ENCODE peak calls at places on chromosomes 4 and X, in six cellular contexts. O is HCT116, F is HepG2, B is GM12878, T is K562, U is H1. D is an unnamed sample. For H3K36me3, the result is how much of the 10 kb centered on the place peaks cover.

GRCh38 chr4:186392017-186392416 is 126.0 kb downstream of the F11 start:
- DNase-seq in O (no peak), F (no peak), B (no peak), T (no peak), U (no peak), D (no peak)

GRCh38 chrX:65524139-65524538 is 10.4 kb downstream of the LAS1L start:
- DNase-seq in O (no peak), F (no peak), B (no peak), T (no peak), U (no peak), D (no peak)

GRCh38 chr4:183139972-183140570 is 41.0 kb downstream of the WWC2 start:
- DNase-seq in O (no peak), F (peak), B (no peak), T (no peak), U (no peak), D (no peak)

GRCh38 chr4:108168672-108169562 is at the start of gene LEF1:
- DNase-seq in O (no peak), F (no peak), B (no peak), T (peak), U (peak), D (no peak)

GRCh38 chr4:132479543-132479942 is 669.6 kb upstream of the PCDH10 start:
- DNase-seq in O (no peak), F (no peak), B (no peak), T (no peak), U (no peak), D (no peak)

GRCh38 chrX:142089193-142089592 is 115.9 kb downstream of the MAGEC2 start:
- DNase-seq in O (no peak), F (no peak), B (no peak), T (peak), U (no peak), D (no peak)

GRCh38 chr4:81786063-81786763 is 314.5 kb upstream of the RASGEF1B start:
- DNase-seq in O (no peak), F (no peak), B (no peak), T (peak), U (no peak), D (no peak)

GRCh38 chr4:6953751-6954380 is 44.2 kb downstream of the TBC1D14 start:
- DNase-seq in O (peak), F (no peak), B (no peak), T (peak), U (peak), D (no peak)

GRCh38 chrX:73930300-73930699 is 367.3 kb downstream of the CHIC1 start:
- DNase-seq in O (no peak), F (no peak), B (no peak), T (no peak), U (no peak), D (no peak)

GRCh38 chrX:110318664-110318968 is 731 bp upstream of the AMMECR1 start:
- DNase-seq in O (no peak), F (no peak), B (no peak), T (no peak), U (no peak), D (no peak)

GRCh38 chr4:84708406-84709135 is 125.6 kb downstream of the CDS1 start:
- DNase-seq in O (no peak), F (no peak), B (no peak), T (no peak), U (no peak), D (no peak)

GRCh38 chr4:14345356-14345775 is 656.9 kb upstream of the CPEB2 start:
- DNase-seq in O (no peak), F (no peak), B (no peak), T (no peak), U (no peak), D (no peak)

GRCh38 chrX:75522565-75523411 is at the start of gene ZDHHC15:
- DNase-seq in O (no peak), F (no peak), B (peak), T (no peak), U (peak), D (peak)

GRCh38 chr4:107497054-107497453 is 223.0 kb downstream of the PAPSS1 start:
- DNase-seq in O (no peak), F (no peak), B (no peak), T (no peak), U (no peak), D (no peak)

GRCh38 chr4:106695846-106696245 is 327.3 kb upstream of the GIMD1 start:
- DNase-seq in O (no peak), F (no peak), B (no peak), T (no peak), U (no peak), D (no peak)

GRCh38 chrX:53018627-53019026 is 30.0 kb upstream of the GPR173 start:
- DNase-seq in O (no peak), F (peak), B (no peak), T (no peak), U (no peak), D (no peak)

GRCh38 chr4:134628074-134628473 is 426.5 kb upstream of the PABPC4L start:
- DNase-seq in O (no peak), F (no peak), B (no peak), T (no peak), U (no peak), D (no peak)

DNA sequence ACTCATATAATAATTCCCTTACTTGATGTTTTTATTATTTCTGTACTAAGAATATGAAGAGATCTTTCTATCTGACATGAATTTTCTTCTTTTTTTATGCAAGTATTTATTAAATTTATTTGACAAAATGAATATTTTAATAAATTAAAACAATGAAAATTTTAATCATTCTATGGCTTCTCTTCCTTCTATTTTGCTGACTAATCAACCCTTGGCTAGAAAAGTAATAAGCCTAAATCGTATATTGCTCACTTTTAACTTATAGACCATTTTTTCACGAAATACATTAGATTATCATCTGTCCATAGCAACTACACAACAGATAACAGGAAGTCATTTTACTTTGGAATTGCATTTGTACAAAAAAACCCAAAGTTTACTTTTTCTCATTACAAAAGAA is 38.6 kb downstream of the PRSS12 start:
- DNase-seq in O (no peak), F (no peak), B (no peak), T (no peak), U (no peak), D (no peak)
- H3K36me3 ChIP-seq in O (under half), F (under half), B (under half), T (under half), U (under half), D (under half)

GRCh38 chrX:44330227-44330626 is 13.2 kb downstream of the EFHC2 start:
- DNase-seq in O (no peak), F (no peak), B (no peak), T (no peak), U (no peak), D (no peak)

GRCh38 chrX:44338361-44338760 is 5.1 kb downstream of the EFHC2 start:
- DNase-seq in O (no peak), F (no peak), B (no peak), T (no peak), U (no peak), D (no peak)

DNA sequence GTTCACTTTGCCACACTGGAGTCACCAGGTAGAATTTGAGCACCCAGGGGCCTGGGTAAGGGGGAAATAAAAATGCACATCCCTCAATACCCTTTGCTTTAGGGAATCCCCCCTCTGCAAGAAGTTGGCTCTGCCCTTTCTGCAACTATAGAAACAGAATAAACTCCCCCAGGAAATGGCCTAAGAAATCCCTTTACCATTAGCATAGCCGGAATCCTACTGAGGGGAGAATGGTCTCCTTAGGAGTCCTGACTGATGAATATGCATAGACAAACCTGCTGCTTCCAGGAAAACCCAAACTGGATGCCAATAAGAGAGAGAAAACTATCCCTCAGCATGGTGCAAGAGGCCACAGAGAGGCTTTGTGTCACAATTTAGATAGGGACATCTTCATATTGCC is 11.0 kb downstream of the EFHC2 start:
- DNase-seq in O (no peak), F (no peak), B (no peak), T (no peak), U (peak), D (no peak)
- H3K4me3 ChIP-seq in O (no peak), F (no peak), B (no peak), T (no peak), U (no peak), D (no peak)

DNA sequence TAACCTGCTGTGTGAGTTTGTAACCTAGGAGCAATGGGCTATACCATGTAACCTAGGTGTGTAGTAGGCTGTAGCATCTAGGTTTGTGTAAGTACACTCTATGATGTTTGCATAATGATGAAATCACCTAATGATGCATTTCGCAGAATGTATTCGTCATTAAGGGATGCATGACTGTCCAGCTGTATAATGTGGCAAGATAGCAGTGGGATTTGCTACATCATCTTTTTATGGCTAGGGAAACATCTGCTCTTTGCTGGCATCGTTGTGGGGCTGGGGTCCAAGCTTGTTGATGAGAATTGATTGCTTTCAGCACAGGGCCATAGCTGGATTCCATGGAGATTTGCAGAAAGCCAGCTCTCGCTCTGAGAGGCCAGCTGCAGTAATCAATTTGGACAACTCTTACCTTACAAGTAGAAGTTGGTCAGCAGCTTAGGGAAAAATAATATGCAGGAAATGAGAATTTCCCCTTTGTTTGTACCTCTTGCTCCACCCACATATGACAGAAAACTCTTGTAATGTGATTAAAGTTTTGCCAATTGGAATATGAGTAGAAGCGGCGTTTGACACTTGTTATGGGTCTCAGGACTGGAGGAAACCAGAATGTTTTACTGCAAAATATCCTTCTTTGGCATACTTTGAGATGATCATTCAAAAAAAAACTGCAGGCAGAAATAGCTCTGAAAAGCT is 310.5 kb downstream of the RAPGEF2 start:
- DNase-seq in O (no peak), F (no peak), B (no peak), T (no peak), U (no peak), D (no peak)
- TF ChIP-seq ZNF274 in O (no peak), F (no peak), B (no peak), T (no peak), U (no peak), D (no peak)

DNA sequence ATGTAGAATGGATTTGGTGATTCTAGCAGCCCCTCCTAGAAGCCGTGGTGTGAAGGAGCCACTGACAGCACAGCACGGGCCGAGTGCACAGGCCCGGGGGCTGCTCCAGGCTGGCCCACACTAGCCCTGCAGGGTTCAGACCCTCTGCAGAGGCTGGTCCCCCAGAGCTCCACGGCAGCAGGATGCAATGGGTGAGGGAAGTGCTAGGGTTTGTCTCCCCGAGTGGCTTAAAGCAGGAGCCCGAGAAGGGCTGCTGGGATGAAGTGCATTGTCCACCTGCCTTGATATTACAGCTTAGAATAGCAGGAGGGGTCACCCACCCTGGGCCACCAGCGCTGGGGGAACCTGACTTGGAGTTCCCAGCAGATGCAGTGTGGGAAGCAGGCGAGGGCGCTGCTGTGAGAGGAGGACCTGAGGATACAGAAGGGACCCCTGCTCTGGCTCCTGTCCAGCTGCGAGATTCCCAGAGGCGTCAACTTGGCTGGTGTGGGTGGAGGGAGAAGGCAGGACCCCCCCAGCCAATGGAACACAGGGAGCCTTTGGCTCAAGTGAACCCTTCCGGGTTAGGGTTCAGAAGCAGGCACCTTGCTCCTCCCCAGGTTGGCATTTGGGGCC is 30.0 kb downstream of the WDR1 start:
- DNase-seq in O (no peak), F (no peak), B (no peak), T (no peak), U (no peak), D (no peak)
- H3K36me3 ChIP-seq in O (under half), F (half or more), B (half or more), T (half or more), U (half or more), D (half or more)

DNA sequence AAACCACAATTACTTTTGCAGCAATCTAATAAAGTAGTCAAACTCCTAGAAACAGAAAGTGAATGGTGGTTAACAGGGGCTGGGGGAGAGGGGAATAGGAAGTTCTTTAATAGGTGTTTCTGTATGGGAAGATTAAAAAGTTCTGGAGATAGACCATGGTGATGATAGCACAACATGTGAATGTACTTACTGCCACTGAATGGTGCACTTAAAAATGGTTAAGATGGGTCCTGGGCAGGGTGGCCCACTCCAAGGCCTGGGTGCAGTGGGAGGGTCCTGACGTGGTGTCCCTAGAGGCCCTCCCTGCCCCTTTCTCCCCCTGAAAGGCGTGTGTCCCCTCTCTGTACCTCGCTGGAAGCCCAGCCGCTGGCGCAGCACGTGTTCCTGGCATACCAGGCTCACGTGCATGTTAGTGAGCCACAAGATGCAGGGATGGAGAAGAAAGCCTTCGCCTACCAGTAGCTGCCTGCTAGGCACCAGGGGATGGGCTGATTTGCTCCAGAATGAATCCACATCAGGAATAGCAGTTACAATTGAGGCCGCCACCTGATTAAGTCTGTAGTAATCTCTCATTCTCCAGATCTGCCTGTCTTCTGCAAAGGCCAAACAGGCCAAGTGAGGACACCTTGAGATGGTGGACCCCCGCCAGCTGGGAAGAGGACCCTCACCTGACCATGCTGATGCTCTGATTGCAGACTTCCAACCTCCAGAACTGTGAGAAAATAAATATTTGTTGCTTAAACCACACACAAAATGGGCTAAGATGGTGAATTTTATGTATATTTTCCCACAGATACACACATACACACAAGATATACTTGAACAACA is 67.5 kb downstream of the COQ2 start:
- DNase-seq in O (no peak), F (no peak), B (no peak), T (no peak), U (no peak), D (no peak)
- H3K4me3 ChIP-seq in O (no peak), F (no peak), B (peak), T (no peak), U (no peak), D (no peak)

GRCh38 chr4:51840791-51841190 is 2.2 kb upstream of the DCUN1D4 start:
- DNase-seq in O (no peak), F (no peak), B (no peak), T (no peak), U (no peak), D (no peak)

GRCh38 chr4:51835854-51836253 is 7.1 kb upstream of the DCUN1D4 start:
- DNase-seq in O (no peak), F (no peak), B (no peak), T (no peak), U (no peak), D (no peak)

GRCh38 chr4:51831133-51831532 is 11.8 kb upstream of the DCUN1D4 start:
- DNase-seq in O (peak), F (peak), B (no peak), T (peak), U (peak), D (no peak)

GRCh38 chr4:51835079-51835478 is 7.9 kb upstream of the DCUN1D4 start:
- DNase-seq in O (no peak), F (no peak), B (no peak), T (no peak), U (no peak), D (no peak)

GRCh38 chr4:51836531-51836930 is 6.4 kb upstream of the DCUN1D4 start:
- DNase-seq in O (no peak), F (no peak), B (no peak), T (peak), U (no peak), D (no peak)
- TF ChIP-seq ZNF274 in O (no peak), F (no peak), B (no peak), T (no peak), U (no peak), D (no peak)

GRCh38 chrX:48719958-48720357 is 23.4 kb downstream of the SUV39H1 start:
- DNase-seq in O (no peak), F (no peak), B (no peak), T (no peak), U (no peak), D (no peak)
- H3K36me3 ChIP-seq in O (under half), F (under half), B (under half), T (under half), U (under half), D (under half)

GRCh38 chr4:74651198-74651597 is 143.1 kb downstream of the BTC start:
- DNase-seq in O (no peak), F (no peak), B (no peak), T (no peak), U (no peak), D (no peak)
- H3K4me3 ChIP-seq in O (no peak), F (no peak), B (no peak), T (no peak), U (no peak), D (no peak)

DNA sequence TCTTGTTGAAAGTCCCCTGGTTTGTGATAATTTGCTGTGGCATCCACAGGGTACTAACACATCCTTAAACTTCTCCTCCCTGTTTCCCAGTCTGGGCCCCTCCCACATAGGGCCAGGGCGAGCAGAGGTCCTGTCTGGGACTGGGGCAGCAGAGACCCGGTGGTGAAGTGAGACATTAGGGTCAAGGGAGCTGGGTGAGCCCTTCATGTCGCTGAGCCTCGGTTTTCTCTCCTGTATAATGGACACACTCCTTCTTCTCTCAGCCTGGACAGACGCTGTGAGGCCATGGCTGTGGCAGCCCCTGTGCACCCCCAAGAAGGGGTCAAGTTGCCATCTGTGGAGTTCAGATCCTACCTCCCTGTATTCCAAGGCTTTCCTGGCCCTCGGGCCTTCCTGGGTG is 33.0 kb upstream of the HMX1 start:
- DNase-seq in O (no peak), F (no peak), B (no peak), T (no peak), U (no peak), D (no peak)
- TF ChIP-seq ZNF274 in O (no peak), F (no peak), B (no peak), T (no peak), U (no peak), D (no peak)